ENCODE peak calls at places on chromosomes 4 and X, in six cellular contexts. S is effector memory CD8-positive, alpha-beta T cell; F is memory B cell; Z is NCI-H345; C is NCI-H2227 treated with DMSO at 0.1 percent for 48 hours; I is CD4-positive, alpha-beta memory T cell. J is an unnamed sample.

GRCh38 chrX:73855546-73855945 is 292.5 kb downstream of the CHIC1 start:
- DNase-seq in C (peak), I (peak), F (peak), Z (peak), S (peak), J (peak)

GRCh38 chrX:115940888-115941332 is 229.6 kb upstream of the AGTR2 start:
- DNase-seq in S (no peak), F (peak), C (peak), I (peak), Z (peak), J (no peak)

GRCh38 chrX:137031517-137032377 is 2.0 kb downstream of the GPR101 start:
- DNase-seq in Z (peak), F (peak), I (peak), C (peak), S (peak), J (no peak)

GRCh38 chrX:13087322-13088154 is 43.1 kb upstream of the FAM9C start:
- DNase-seq in C (no peak), Z (no peak), I (peak), F (peak), S (peak), J (peak)

GRCh38 chrX:101750744-101751143 is 91.1 kb upstream of the ARMCX2 start:
- DNase-seq in S (no peak), Z (no peak), I (no peak), C (no peak), F (no peak), J (no peak)

GRCh38 chr4:80202784-80203553 is 5.7 kb downstream of the PRDM8 start:
- DNase-seq in I (peak), S (peak), F (peak), Z (no peak), C (no peak), J (peak)

GRCh38 chr4:90515191-90515590 is 388.0 kb downstream of the CCSER1 start:
- DNase-seq in Z (no peak), F (no peak), I (no peak), C (no peak), S (no peak), J (no peak)

GRCh38 chrX:150198776-150199175 is 164.3 kb upstream of the MAMLD1 start:
- DNase-seq in S (no peak), Z (no peak), F (no peak), C (no peak), I (no peak), J (no peak)

GRCh38 chr4:25313194-25313895 is 771 bp downstream of the ZCCHC4 start:
- DNase-seq in F (no peak), I (no peak), C (no peak), Z (no peak), S (no peak), J (no peak)

GRCh38 chr4:188008377-188008776 is 12.8 kb downstream of the ZFP42 start:
- DNase-seq in I (no peak), C (no peak), F (no peak), S (no peak), Z (no peak), J (no peak)

GRCh38 chrX:69027181-69028005 is 137.9 kb downstream of the PJA1 start:
- DNase-seq in F (no peak), I (no peak), Z (no peak), S (no peak), C (no peak), J (no peak)

GRCh38 chr4:74794341-74794801 is at the start of gene BTC:
- DNase-seq in C (no peak), Z (peak), I (no peak), F (no peak), S (no peak), J (no peak)

GRCh38 chrX:47854474-47854873 is 17.8 kb downstream of the ZNF81 start:
- DNase-seq in I (peak), F (no peak), Z (no peak), S (no peak), C (peak), J (peak)

GRCh38 chr4:945274-946102 is 13.2 kb downstream of the TMEM175 start:
- DNase-seq in C (no peak), Z (no peak), S (no peak), F (no peak), I (no peak), J (no peak)

GRCh38 chrX:2488621-2489285 is 12.0 kb downstream of the DHRSX start:
- DNase-seq in S (no peak), C (no peak), Z (no peak), F (no peak), I (no peak), J (no peak)

GRCh38 chr4:74369860-74370259 is 4.9 kb downstream of the EREG start:
- DNase-seq in I (no peak), F (no peak), Z (no peak), C (no peak), S (no peak), J (no peak)

GRCh38 chr4:20454440-20455037 is 202.8 kb downstream of the SLIT2 start:
- DNase-seq in S (no peak), C (no peak), Z (no peak), I (no peak), F (no peak), J (no peak)

GRCh38 chrX:6460893-6461490 is 73.9 kb downstream of the VCX3A start:
- DNase-seq in F (no peak), C (no peak), I (no peak), Z (no peak), S (no peak), J (no peak)

GRCh38 chr4:78584863-78585576 is 33.5 kb downstream of the ANXA3 start:
- DNase-seq in F (no peak), S (no peak), Z (no peak), C (no peak), I (no peak), J (no peak)

GRCh38 chr4:15913631-15913970 is 24.9 kb downstream of the FGFBP1 start:
- DNase-seq in S (no peak), C (no peak), I (no peak), Z (no peak), F (no peak), J (no peak)

GRCh38 chr4:2387829-2388228 is 30.6 kb downstream of the ZFYVE28 start:
- DNase-seq in Z (no peak), F (no peak), I (no peak), C (no peak), S (no peak), J (no peak)

GRCh38 chr4:169238445-169238844 is 32.3 kb downstream of the SH3RF1 start:
- DNase-seq in C (no peak), S (no peak), I (no peak), Z (no peak), F (no peak), J (no peak)

GRCh38 chrX:63408050-63408449 is 56.9 kb upstream of the SPIN4 start:
- DNase-seq in Z (no peak), S (no peak), F (no peak), C (no peak), I (no peak), J (no peak)

GRCh38 chr4:146417822-146418221 is 103.9 kb downstream of the SLC10A7 start:
- DNase-seq in F (no peak), I (no peak), C (no peak), S (no peak), Z (no peak), J (no peak)

GRCh38 chrX:2793752-2794151 is 35.0 kb upstream of the GYG2 start:
- DNase-seq in S (no peak), I (no peak), Z (no peak), F (no peak), C (no peak), J (no peak)

GRCh38 chrX:112527903-112528302 is 151.8 kb downstream of the LHFPL1 start:
- DNase-seq in F (no peak), C (no peak), I (no peak), S (no peak), Z (no peak), J (no peak)

GRCh38 chrX:1391370-1391706 is 575 bp downstream of the SLC25A6 start:
- DNase-seq in Z (no peak), C (no peak), F (no peak), I (no peak), S (no peak), J (no peak)

GRCh38 chr4:24488399-24489164 is 95.8 kb downstream of the DHX15 start:
- DNase-seq in C (peak), S (peak), I (peak), F (peak), Z (peak), J (no peak)

GRCh38 chr4:135833529-135833928 is 1631.9 kb upstream of the PABPC4L start:
- DNase-seq in I (no peak), C (no peak), S (no peak), F (no peak), Z (no peak), J (no peak)

GRCh38 chr4:36310793-36311192 is 29.4 kb downstream of the DTHD1 start:
- DNase-seq in C (no peak), F (no peak), Z (no peak), S (no peak), I (peak), J (no peak)

GRCh38 chr4:17763931-17764330 is 17.5 kb downstream of the FAM184B start:
- DNase-seq in C (no peak), I (no peak), F (no peak), Z (no peak), S (no peak), J (no peak)

GRCh38 chr4:11543710-11544109 is 115.0 kb upstream of the HS3ST1 start:
- DNase-seq in F (no peak), I (no peak), C (no peak), S (no peak), Z (no peak), J (no peak)